ENCODE peak calls at places on chromosome 21, in eight cellular contexts. One of them, this sample, is unnamed.

GRCh38 chr21:44443891-44444285 is 11.4 kb upstream of the LRRC3 start:
- DNase-seq in tibial nerve: no peak
- DNase-seq in IMR-90: no peak
- DNase-seq in HCT116: no peak
- DNase-seq in astrocyte of the cerebellum: no peak
- DNase-seq in fibroblast of villous mesenchyme: no peak
- DNase-seq in PC-3: no peak
- DNase-seq in progenitor cell of endocrine pancreas: no peak
- DNase-seq in this sample: no peak

GRCh38 chr21:25573409-25574206 is 33.7 kb downstream of the MRPL39 start:
- DNase-seq in tibial nerve: no peak
- DNase-seq in IMR-90: peak
- DNase-seq in HCT116: peak
- DNase-seq in astrocyte of the cerebellum: peak
- DNase-seq in fibroblast of villous mesenchyme: peak
- DNase-seq in PC-3: peak
- DNase-seq in progenitor cell of endocrine pancreas: no peak
- DNase-seq in this sample: no peak

GRCh38 chr21:34357889-34358288 is 5.9 kb upstream of the KCNE2 start:
- DNase-seq in tibial nerve: no peak
- DNase-seq in IMR-90: no peak
- DNase-seq in HCT116: no peak
- DNase-seq in astrocyte of the cerebellum: no peak
- DNase-seq in fibroblast of villous mesenchyme: no peak
- DNase-seq in PC-3: no peak
- DNase-seq in progenitor cell of endocrine pancreas: no peak
- DNase-seq in this sample: no peak

GRCh38 chr21:17461582-17461981 is 51.3 kb upstream of the CXADR start:
- DNase-seq in tibial nerve: no peak
- DNase-seq in IMR-90: peak
- DNase-seq in HCT116: no peak
- DNase-seq in astrocyte of the cerebellum: no peak
- DNase-seq in fibroblast of villous mesenchyme: peak
- DNase-seq in PC-3: peak
- DNase-seq in progenitor cell of endocrine pancreas: no peak
- DNase-seq in this sample: no peak

GRCh38 chr21:27145134-27145798 is 178.4 kb upstream of the ADAMTS5 start:
- DNase-seq in tibial nerve: no peak
- DNase-seq in IMR-90: no peak
- DNase-seq in HCT116: no peak
- DNase-seq in astrocyte of the cerebellum: no peak
- DNase-seq in fibroblast of villous mesenchyme: no peak
- DNase-seq in PC-3: no peak
- DNase-seq in progenitor cell of endocrine pancreas: no peak
- DNase-seq in this sample: no peak

GRCh38 chr21:31887596-31887920 is 14.7 kb downstream of the HUNK start:
- DNase-seq in tibial nerve: no peak
- DNase-seq in IMR-90: no peak
- DNase-seq in HCT116: no peak
- DNase-seq in astrocyte of the cerebellum: no peak
- DNase-seq in fibroblast of villous mesenchyme: no peak
- DNase-seq in PC-3: no peak
- DNase-seq in progenitor cell of endocrine pancreas: no peak
- DNase-seq in this sample: no peak

GRCh38 chr21:43775795-43776430 is at the start of gene CSTB:
- DNase-seq in tibial nerve: peak
- DNase-seq in IMR-90: peak
- DNase-seq in HCT116: peak
- DNase-seq in astrocyte of the cerebellum: no peak
- DNase-seq in fibroblast of villous mesenchyme: peak
- DNase-seq in PC-3: peak
- DNase-seq in progenitor cell of endocrine pancreas: peak
- DNase-seq in this sample: peak

GRCh38 chr21:27206368-27206982 is 239.6 kb upstream of the ADAMTS5 start:
- DNase-seq in tibial nerve: no peak
- DNase-seq in IMR-90: peak
- DNase-seq in HCT116: no peak
- DNase-seq in astrocyte of the cerebellum: peak
- DNase-seq in fibroblast of villous mesenchyme: no peak
- DNase-seq in PC-3: no peak
- DNase-seq in progenitor cell of endocrine pancreas: no peak
- DNase-seq in this sample: no peak

GRCh38 chr21:44450402-44450801 is 4.9 kb upstream of the LRRC3 start:
- DNase-seq in tibial nerve: no peak
- DNase-seq in IMR-90: no peak
- DNase-seq in HCT116: no peak
- DNase-seq in astrocyte of the cerebellum: no peak
- DNase-seq in fibroblast of villous mesenchyme: no peak
- DNase-seq in PC-3: no peak
- DNase-seq in progenitor cell of endocrine pancreas: no peak
- DNase-seq in this sample: no peak

GRCh38 chr21:31450971-31451370 is 106.9 kb upstream of the TIAM1 start:
- DNase-seq in tibial nerve: no peak
- DNase-seq in IMR-90: no peak
- DNase-seq in HCT116: no peak
- DNase-seq in astrocyte of the cerebellum: no peak
- DNase-seq in fibroblast of villous mesenchyme: no peak
- DNase-seq in PC-3: no peak
- DNase-seq in progenitor cell of endocrine pancreas: no peak
- DNase-seq in this sample: no peak

GRCh38 chr21:36643374-36644250 is 55.3 kb upstream of the SIM2 start:
- DNase-seq in tibial nerve: no peak
- DNase-seq in IMR-90: no peak
- DNase-seq in HCT116: no peak
- DNase-seq in astrocyte of the cerebellum: no peak
- DNase-seq in fibroblast of villous mesenchyme: no peak
- DNase-seq in PC-3: peak
- DNase-seq in progenitor cell of endocrine pancreas: no peak
- DNase-seq in this sample: no peak

DNA sequence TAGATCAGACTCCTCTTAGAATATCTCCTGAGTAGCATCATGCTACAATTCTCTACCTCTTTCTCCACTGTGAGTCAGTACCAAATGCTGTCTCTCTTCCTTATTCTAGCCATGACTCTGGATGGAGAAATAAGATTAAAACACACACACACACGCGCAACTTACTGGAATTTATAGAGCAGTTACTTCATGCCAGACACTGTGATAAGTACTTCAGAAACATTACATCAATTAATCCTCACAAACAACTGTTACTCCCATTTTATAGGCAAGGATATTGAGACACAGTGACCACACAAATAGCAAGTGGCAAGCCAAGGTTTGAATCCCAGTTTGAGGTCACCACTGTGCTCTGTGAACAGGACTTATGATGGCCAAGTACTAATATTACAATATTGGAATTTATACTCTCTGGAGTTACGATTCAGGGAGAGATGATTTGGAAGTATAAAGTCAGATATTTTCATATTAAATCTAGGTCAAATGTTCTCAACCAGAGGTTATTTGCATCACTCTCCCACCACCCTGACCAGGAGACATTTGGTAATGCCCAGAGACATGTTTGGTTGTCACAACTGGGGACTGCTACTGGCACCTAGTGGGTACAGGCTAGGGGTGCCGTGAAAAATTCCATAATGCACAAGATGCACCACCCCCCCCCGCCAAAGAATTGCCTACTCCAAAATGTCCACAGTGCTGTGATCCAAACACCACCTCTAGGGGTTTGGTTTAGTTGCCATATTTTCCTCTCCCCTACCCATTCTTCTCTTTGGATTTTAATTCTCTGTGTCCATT is 221.6 kb downstream of the LTN1 start:
- DNase-seq in tibial nerve: no peak
- DNase-seq in IMR-90: peak
- DNase-seq in HCT116: no peak
- DNase-seq in astrocyte of the cerebellum: no peak
- DNase-seq in fibroblast of villous mesenchyme: peak
- DNase-seq in PC-3: no peak
- DNase-seq in progenitor cell of endocrine pancreas: no peak
- DNase-seq in this sample: no peak
- TF ChIP-seq CTCF in tibial nerve: no peak
- TF ChIP-seq CTCF in IMR-90: no peak
- TF ChIP-seq CTCF in HCT116: no peak
- TF ChIP-seq CTCF in astrocyte of the cerebellum: no peak
- TF ChIP-seq CTCF in fibroblast of villous mesenchyme: no peak
- TF ChIP-seq CTCF in PC-3: no peak
- TF ChIP-seq CTCF in progenitor cell of endocrine pancreas: no peak
- TF ChIP-seq CTCF in this sample: no peak

DNA sequence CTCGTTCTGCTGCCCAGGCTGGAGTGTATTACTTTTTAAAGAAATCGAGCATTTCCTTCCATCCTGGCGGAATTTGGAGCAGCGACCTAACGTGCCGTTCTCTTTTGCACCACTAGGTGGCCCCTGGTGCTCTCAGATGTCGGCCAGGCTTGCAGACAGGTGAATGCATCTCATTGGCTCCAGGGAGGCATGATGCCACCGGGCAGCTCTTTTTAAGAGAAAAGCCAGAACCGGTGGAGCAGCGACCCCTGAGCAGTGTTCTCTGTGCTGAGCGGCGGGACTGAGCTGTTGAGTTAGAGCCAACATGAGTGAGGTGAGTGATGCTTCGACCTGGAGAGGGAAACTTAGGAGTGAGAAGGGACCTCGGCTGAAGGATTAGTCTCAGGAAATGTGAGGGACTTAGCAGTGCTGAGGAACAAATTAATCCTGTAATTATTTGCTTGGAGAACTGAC is at the start of gene PCP4:
- DNase-seq in tibial nerve: peak
- DNase-seq in IMR-90: no peak
- DNase-seq in HCT116: peak
- DNase-seq in astrocyte of the cerebellum: no peak
- DNase-seq in fibroblast of villous mesenchyme: no peak
- DNase-seq in PC-3: peak
- DNase-seq in progenitor cell of endocrine pancreas: peak
- DNase-seq in this sample: peak
- TF ChIP-seq CTCF in tibial nerve: peak
- TF ChIP-seq CTCF in IMR-90: peak
- TF ChIP-seq CTCF in HCT116: peak
- TF ChIP-seq CTCF in astrocyte of the cerebellum: peak
- TF ChIP-seq CTCF in fibroblast of villous mesenchyme: peak
- TF ChIP-seq CTCF in PC-3: peak
- TF ChIP-seq CTCF in progenitor cell of endocrine pancreas: peak
- TF ChIP-seq CTCF in this sample: no peak

DNA sequence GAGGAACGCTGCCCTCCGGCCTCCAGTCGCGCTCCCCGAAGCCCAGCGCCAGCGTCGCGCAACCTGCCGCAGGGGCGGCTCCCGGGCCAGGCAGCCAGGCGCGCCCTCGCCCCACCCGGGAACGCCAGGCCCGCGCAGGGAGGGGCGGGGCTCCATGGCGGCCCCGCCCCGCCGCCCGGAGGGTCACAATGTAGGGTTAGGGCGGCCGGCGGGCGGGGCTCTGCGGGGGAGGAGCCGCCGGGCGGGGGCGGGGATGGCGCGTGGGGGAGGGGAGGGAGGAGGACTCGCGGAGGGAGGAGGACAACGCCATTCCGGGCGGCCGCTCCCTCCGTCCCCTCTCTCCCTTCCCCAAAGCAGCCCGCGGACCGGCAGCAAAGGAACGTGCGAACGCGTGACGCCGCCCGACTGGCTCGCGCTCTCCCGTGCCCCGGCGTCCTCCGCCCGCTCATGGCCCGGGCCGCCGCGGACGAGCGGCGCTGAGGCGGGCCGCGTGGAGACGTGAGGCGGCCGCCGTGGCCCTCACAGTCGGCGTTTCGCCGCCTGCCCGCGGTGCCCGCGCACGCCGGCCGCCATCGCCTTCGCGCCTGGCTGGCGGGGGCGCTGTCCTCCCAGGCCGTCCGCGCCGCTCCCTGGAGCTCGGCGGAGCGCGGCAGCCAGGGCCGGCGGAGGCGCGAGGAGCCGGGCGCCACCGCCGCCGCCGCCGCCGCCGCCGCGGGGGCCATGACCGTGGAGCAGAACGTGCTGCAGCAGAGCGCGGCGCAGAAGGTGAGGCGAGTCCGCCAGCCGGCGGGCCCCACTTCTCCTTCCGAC is at the start of gene USP25:
- DNase-seq in tibial nerve: peak
- DNase-seq in IMR-90: peak
- DNase-seq in HCT116: peak
- DNase-seq in astrocyte of the cerebellum: no peak
- DNase-seq in fibroblast of villous mesenchyme: peak
- DNase-seq in PC-3: peak
- DNase-seq in progenitor cell of endocrine pancreas: peak
- DNase-seq in this sample: peak
- TF ChIP-seq CTCF in tibial nerve: no peak
- TF ChIP-seq CTCF in IMR-90: peak
- TF ChIP-seq CTCF in HCT116: no peak
- TF ChIP-seq CTCF in astrocyte of the cerebellum: no peak
- TF ChIP-seq CTCF in fibroblast of villous mesenchyme: no peak
- TF ChIP-seq CTCF in PC-3: no peak
- TF ChIP-seq CTCF in progenitor cell of endocrine pancreas: peak
- TF ChIP-seq CTCF in this sample: no peak

GRCh38 chr21:29166333-29166732 is 35.9 kb downstream of the MAP3K7CL start:
- DNase-seq in tibial nerve: no peak
- DNase-seq in IMR-90: no peak
- DNase-seq in HCT116: no peak
- DNase-seq in astrocyte of the cerebellum: no peak
- DNase-seq in fibroblast of villous mesenchyme: no peak
- DNase-seq in PC-3: no peak
- DNase-seq in progenitor cell of endocrine pancreas: no peak
- DNase-seq in this sample: no peak

GRCh38 chr21:29168874-29169273 is 38.4 kb downstream of the MAP3K7CL start:
- DNase-seq in tibial nerve: no peak
- DNase-seq in IMR-90: no peak
- DNase-seq in HCT116: peak
- DNase-seq in astrocyte of the cerebellum: no peak
- DNase-seq in fibroblast of villous mesenchyme: no peak
- DNase-seq in PC-3: peak
- DNase-seq in progenitor cell of endocrine pancreas: no peak
- DNase-seq in this sample: no peak

GRCh38 chr21:29163381-29164115 is 33.1 kb downstream of the MAP3K7CL start:
- DNase-seq in tibial nerve: no peak
- DNase-seq in IMR-90: no peak
- DNase-seq in HCT116: no peak
- DNase-seq in astrocyte of the cerebellum: no peak
- DNase-seq in fibroblast of villous mesenchyme: no peak
- DNase-seq in PC-3: no peak
- DNase-seq in progenitor cell of endocrine pancreas: no peak
- DNase-seq in this sample: no peak

GRCh38 chr21:29166853-29167252 is 36.4 kb downstream of the MAP3K7CL start:
- DNase-seq in tibial nerve: no peak
- DNase-seq in IMR-90: no peak
- DNase-seq in HCT116: no peak
- DNase-seq in astrocyte of the cerebellum: no peak
- DNase-seq in fibroblast of villous mesenchyme: no peak
- DNase-seq in PC-3: no peak
- DNase-seq in progenitor cell of endocrine pancreas: no peak
- DNase-seq in this sample: no peak

DNA sequence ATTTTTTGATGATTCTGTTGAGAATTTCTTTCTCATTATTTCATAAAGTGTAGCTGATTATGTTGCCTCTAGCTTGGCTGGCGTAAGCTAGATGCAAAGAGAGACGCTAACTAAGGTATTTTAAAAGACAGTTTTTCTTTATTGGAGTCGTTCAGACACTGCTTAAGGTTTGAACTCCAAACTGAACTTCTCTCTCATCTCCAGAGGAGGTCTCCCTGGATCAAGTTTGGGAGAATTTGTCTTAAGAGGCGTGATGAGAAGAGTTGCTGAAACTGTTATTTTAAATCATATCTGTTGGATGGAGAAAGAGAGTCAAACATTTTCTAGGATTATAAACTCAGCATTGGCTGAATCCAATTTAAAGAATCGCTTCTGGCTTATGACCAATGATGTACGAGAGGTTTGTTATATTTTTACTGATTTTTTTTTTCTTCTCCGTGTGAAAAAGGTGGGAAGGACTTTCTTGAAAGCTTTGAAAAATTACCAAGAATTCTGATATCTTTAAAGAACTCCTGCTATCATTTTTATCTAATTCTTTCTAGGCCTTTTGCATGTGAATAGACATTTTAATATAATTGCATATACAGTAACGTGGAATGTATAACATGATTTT is 34.0 kb downstream of the MAP3K7CL start:
- DNase-seq in tibial nerve: no peak
- DNase-seq in IMR-90: peak
- DNase-seq in HCT116: peak
- DNase-seq in astrocyte of the cerebellum: peak
- DNase-seq in fibroblast of villous mesenchyme: peak
- DNase-seq in PC-3: peak
- DNase-seq in progenitor cell of endocrine pancreas: no peak
- DNase-seq in this sample: no peak
- TF ChIP-seq CTCF in tibial nerve: peak
- TF ChIP-seq CTCF in IMR-90: peak
- TF ChIP-seq CTCF in HCT116: peak
- TF ChIP-seq CTCF in astrocyte of the cerebellum: peak
- TF ChIP-seq CTCF in fibroblast of villous mesenchyme: peak
- TF ChIP-seq CTCF in PC-3: peak
- TF ChIP-seq CTCF in progenitor cell of endocrine pancreas: peak
- TF ChIP-seq CTCF in this sample: no peak

This sample was measured in omental fat pad.